ENCODE peak calls at places on chromosomes 12 and 14, in four cellular contexts. One of them, this sample, is unnamed.

GRCh38 chr14:63388766-63389431 is 70.2 kb upstream of the GPHB5 start:
- DNase-seq in cardiac fibroblast: peak; percentile 76
- DNase-seq in cardiac muscle cell: peak; percentile 76
- DNase-seq in head of caudate nucleus: peak; percentile 39
- DNase-seq in this sample: no peak

GRCh38 chr12:27984275-27984674 is 11.7 kb upstream of the PTHLH start:
- DNase-seq in cardiac muscle cell: peak; percentile 77
- DNase-seq in cardiac fibroblast: peak; percentile 66
- DNase-seq in head of caudate nucleus: no peak
- DNase-seq in this sample: no peak

GRCh38 chr14:103561381-103562134 is 899 bp downstream of the BAG5 start:
- DNase-seq in cardiac fibroblast: peak; percentile 70
- DNase-seq in head of caudate nucleus: no peak
- DNase-seq in cardiac muscle cell: peak; percentile 71
- DNase-seq in this sample: no peak

GRCh38 chr14:74401504-74402241 is 24.3 kb downstream of the SYNDIG1L start:
- DNase-seq in head of caudate nucleus: peak; percentile 81
- DNase-seq in cardiac fibroblast: no peak
- DNase-seq in cardiac muscle cell: no peak
- DNase-seq in this sample: no peak

GRCh38 chr14:103935102-103935501 is 6.8 kb downstream of the TDRD9 start:
- DNase-seq in head of caudate nucleus: no peak
- DNase-seq in cardiac muscle cell: no peak
- DNase-seq in cardiac fibroblast: no peak
- DNase-seq in this sample: no peak

GRCh38 chr12:132070298-132070697 is 73.8 kb downstream of the DDX51 start:
- DNase-seq in cardiac fibroblast: no peak
- DNase-seq in head of caudate nucleus: no peak
- DNase-seq in cardiac muscle cell: no peak
- DNase-seq in this sample: no peak

GRCh38 chr12:94815958-94816357 is 165.6 kb upstream of the TMCC3 start:
- DNase-seq in head of caudate nucleus: no peak
- DNase-seq in cardiac fibroblast: no peak
- DNase-seq in cardiac muscle cell: no peak
- DNase-seq in this sample: no peak

GRCh38 chr12:109968801-109969200 is 27.4 kb downstream of the GIT2 start:
- DNase-seq in cardiac fibroblast: no peak
- DNase-seq in cardiac muscle cell: no peak
- DNase-seq in head of caudate nucleus: no peak
- DNase-seq in this sample: no peak